ENCODE peak calls at places on chromosome 16, in seven cellular contexts. U, Z, V, M, E, W and Y are unnamed samples. For H3K27me3, the result is how much of the 10 kb centered on the place peaks cover.

GRCh38 chr16:30896203-30896889 is at the start of gene CTF1:
- DNase-seq in U (peak), Z (peak), V (peak), M (peak), E (no peak), W (peak), Y (no peak)

GRCh38 chr16:84896847-84897246 is 77.1 kb downstream of the CRISPLD2 start:
- DNase-seq in U (no peak), Z (no peak), V (no peak), M (no peak), E (no peak), W (no peak), Y (no peak)

GRCh38 chr16:68242926-68243858 is 2.0 kb upstream of the PLA2G15 start:
- DNase-seq in U (no peak), Z (no peak), V (no peak), M (no peak), E (no peak), W (no peak), Y (no peak)

GRCh38 chr16:83137894-83138293 is 511.1 kb downstream of the CDH13 start:
- DNase-seq in U (no peak), Z (no peak), V (peak), M (no peak), E (no peak), W (no peak), Y (no peak)

GRCh38 chr16:52497067-52497816 is 49.7 kb downstream of the TOX3 start:
- DNase-seq in U (no peak), Z (no peak), V (no peak), M (peak), E (no peak), W (no peak), Y (no peak)

GRCh38 chr16:21226749-21227148 is 6.8 kb upstream of the ANKS4B start:
- DNase-seq in U (no peak), Z (no peak), V (no peak), M (no peak), E (no peak), W (no peak), Y (no peak)

GRCh38 chr16:22633794-22634193 is 123.1 kb downstream of the NPIPB5 start:
- DNase-seq in U (no peak), Z (no peak), V (no peak), M (no peak), E (no peak), W (no peak), Y (no peak)

GRCh38 chr16:20510323-20510722 is 59.0 kb downstream of the ACSM2A start:
- DNase-seq in U (no peak), Z (no peak), V (no peak), M (no peak), E (no peak), W (no peak), Y (no peak)

GRCh38 chr16:72487283-72487682 is 315.3 kb upstream of the PMFBP1 start:
- DNase-seq in U (no peak), Z (no peak), V (no peak), M (no peak), E (no peak), W (no peak), Y (no peak)

GRCh38 chr16:70683146-70683944 is 2.5 kb downstream of the MTSS2 start:
- DNase-seq in U (no peak), Z (no peak), V (no peak), M (no peak), E (no peak), W (no peak), Y (no peak)
- H3K4me3 ChIP-seq in U (peak), Z (peak), V (peak), M (no peak), E (no peak), W (peak), Y (no peak)

GRCh38 chr16:16138034-16138635 is 85.2 kb downstream of the ABCC6 start:
- DNase-seq in U (no peak), Z (no peak), V (no peak), M (no peak), E (no peak), W (no peak), Y (no peak)

GRCh38 chr16:16136588-16136987 is 86.7 kb downstream of the ABCC6 start:
- DNase-seq in U (no peak), Z (no peak), V (no peak), M (no peak), E (no peak), W (no peak), Y (no peak)

GRCh38 chr16:16139061-16139460 is 84.2 kb downstream of the ABCC6 start:
- DNase-seq in U (no peak), Z (no peak), V (no peak), M (no peak), E (no peak), W (no peak), Y (no peak)

GRCh38 chr16:16139806-16140205 is 83.5 kb downstream of the ABCC6 start:
- DNase-seq in U (no peak), Z (no peak), V (no peak), M (no peak), E (no peak), W (no peak), Y (no peak)

DNA sequence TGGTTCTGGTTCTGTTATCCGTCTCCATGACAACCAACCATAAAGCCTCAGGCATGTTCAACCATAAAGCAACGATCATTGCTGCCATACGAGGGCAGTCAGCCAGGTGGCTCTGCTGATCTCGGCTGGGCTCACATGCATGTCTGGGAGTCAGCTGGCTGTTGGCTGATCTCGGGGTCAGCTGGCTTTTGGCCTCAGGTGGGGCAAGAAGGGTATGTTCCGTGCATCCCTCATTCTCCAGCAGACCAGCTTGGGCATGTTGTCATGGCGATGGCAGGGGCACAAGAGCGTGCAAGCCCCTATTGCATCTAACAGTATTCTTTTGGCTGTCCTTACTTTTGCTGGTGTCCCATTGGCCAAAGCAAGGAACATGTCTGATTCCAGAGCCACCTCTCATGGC is 86.2 kb downstream of the ABCC6 start:
- DNase-seq in U (no peak), Z (no peak), V (peak), M (peak), E (no peak), W (no peak), Y (no peak)
- H3K27me3 ChIP-seq in U (under half), Z (under half), V (under half), M (under half), E (under half), W (under half), Y (under half)

GRCh38 chr16:86494565-86495356 is 15.6 kb upstream of the FOXF1 start:
- DNase-seq in U (no peak), Z (peak), V (no peak), M (no peak), E (no peak), W (no peak), Y (no peak)

GRCh38 chr16:86495357-86495701 is 15.0 kb upstream of the FOXF1 start:
- DNase-seq in U (no peak), Z (no peak), V (no peak), M (no peak), E (no peak), W (no peak), Y (no peak)

GRCh38 chr16:86496262-86496928 is 13.9 kb upstream of the FOXF1 start:
- DNase-seq in U (no peak), Z (peak), V (no peak), M (no peak), E (no peak), W (no peak), Y (no peak)

GRCh38 chr16:86496929-86497381 is 13.4 kb upstream of the FOXF1 start:
- DNase-seq in U (no peak), Z (peak), V (no peak), M (no peak), E (no peak), W (no peak), Y (no peak)

GRCh38 chr16:86495756-86496261 is 14.5 kb upstream of the FOXF1 start:
- DNase-seq in U (no peak), Z (peak), V (no peak), M (no peak), E (no peak), W (no peak), Y (no peak)
- H3K4me3 ChIP-seq in U (no peak), Z (peak), V (no peak), M (no peak), E (peak), W (no peak), Y (no peak)

DNA sequence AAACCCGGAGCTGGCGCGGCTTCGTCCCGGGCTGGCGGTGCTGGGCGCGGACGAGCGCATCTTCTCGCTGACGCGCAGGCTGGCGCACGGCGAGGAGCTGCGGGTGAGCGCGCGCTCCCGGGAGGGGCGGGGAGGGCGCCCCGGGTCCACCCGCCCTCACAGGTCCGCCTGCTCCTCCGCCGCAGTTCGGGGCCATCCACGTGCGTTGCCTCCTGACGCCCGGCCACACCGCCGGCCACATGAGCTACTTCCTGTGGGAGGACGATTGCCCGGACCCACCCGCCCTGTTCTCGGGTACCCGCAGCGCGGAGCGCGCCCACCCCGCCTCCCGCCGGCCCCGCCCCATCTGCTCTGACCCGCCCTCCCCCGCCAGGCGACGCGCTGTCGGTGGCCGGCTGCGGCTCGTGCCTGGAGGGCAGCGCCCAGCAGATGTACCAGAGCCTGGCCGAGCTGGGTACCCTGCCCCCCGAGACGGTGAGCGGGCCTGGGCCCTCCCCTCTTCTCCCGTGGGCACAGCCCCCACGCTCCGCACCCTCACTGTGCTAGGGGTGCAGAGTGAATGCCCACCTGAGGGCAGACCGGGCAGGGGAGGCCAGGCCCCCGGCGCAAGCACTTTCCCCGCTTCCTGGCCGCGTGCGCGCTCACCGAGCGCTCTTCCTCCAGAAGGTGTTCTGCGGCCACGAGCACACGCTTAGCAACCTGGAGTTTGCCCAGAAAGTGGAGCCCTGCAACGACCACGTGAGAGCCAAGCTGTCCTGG is 1.4 kb downstream of the HAGHL start:
- DNase-seq in U (no peak), Z (peak), V (peak), M (peak), E (no peak), W (peak), Y (no peak)
- H3K27me3 ChIP-seq in U (under half), Z (under half), V (under half), M (under half), E (under half), W (under half), Y (under half)

GRCh38 chr16:66267287-66268137 is 99.0 kb upstream of the CDH5 start:
- DNase-seq in U (no peak), Z (peak), V (no peak), M (no peak), E (no peak), W (no peak), Y (no peak)

GRCh38 chr16:66272461-66272860 is 94.0 kb upstream of the CDH5 start:
- DNase-seq in U (no peak), Z (no peak), V (no peak), M (no peak), E (no peak), W (no peak), Y (no peak)

GRCh38 chr16:66270333-66270927 is 96.1 kb upstream of the CDH5 start:
- DNase-seq in U (no peak), Z (peak), V (peak), M (peak), E (no peak), W (no peak), Y (no peak)

GRCh38 chr16:66271074-66272060 is 95.1 kb upstream of the CDH5 start:
- DNase-seq in U (no peak), Z (no peak), V (peak), M (no peak), E (no peak), W (no peak), Y (no peak)

GRCh38 chr16:66269631-66270332 is 96.7 kb upstream of the CDH5 start:
- DNase-seq in U (no peak), Z (peak), V (no peak), M (no peak), E (no peak), W (no peak), Y (no peak)
- H3K4me3 ChIP-seq in U (peak), Z (peak), V (peak), M (peak), E (peak), W (peak), Y (no peak)

GRCh38 chr16:88915639-88916327 is 49.3 kb upstream of the PABPN1L start:
- DNase-seq in U (no peak), Z (no peak), V (no peak), M (no peak), E (no peak), W (no peak), Y (no peak)
- H3K27me3 ChIP-seq in U (under half), Z (under half), V (under half), M (under half), E (under half), W (under half), Y (under half)